ENCODE peak calls at places on chromosome 4, in five cellular contexts. D is H9, E is H1, K is mesenchymal stem cell, H is trophoblast cell. M is an unnamed sample. For H3K4me1, the result is how much of the 10 kb centered on the place peaks cover.

GRCh38 chr4:87092389-87093141 is 127.9 kb downstream of the KLHL8 start:
- DNase-seq in D (no peak), E (no peak), K (peak), H (peak), M (no peak)

GRCh38 chr4:167234388-167234881 is at the start of gene SPOCK3:
- DNase-seq in D (peak), E (peak), K (peak), H (peak), M (peak)

GRCh38 chr4:89301902-89302301 is 5.7 kb downstream of the GPRIN3 start:
- DNase-seq in D (no peak), E (no peak), K (no peak), H (no peak), M (no peak)

GRCh38 chr4:93414041-93414440 is 414.5 kb upstream of the ATOH1 start:
- DNase-seq in D (no peak), E (no peak), K (no peak), H (no peak), M (no peak)

GRCh38 chr4:186829740-186830449 is 106.2 kb upstream of the FAT1 start:
- DNase-seq in D (no peak), E (no peak), K (peak), H (no peak), M (no peak)

GRCh38 chr4:46975841-46976551 is 17.4 kb downstream of the GABRA4 start:
- DNase-seq in D (no peak), E (no peak), K (peak), H (peak), M (no peak)

GRCh38 chr4:59307609-59308008 is 1892.5 kb upstream of the ADGRL3 start:
- DNase-seq in D (no peak), E (no peak), K (no peak), H (no peak), M (no peak)

GRCh38 chr4:43331226-43332078 is 438.9 kb downstream of the GRXCR1 start:
- DNase-seq in D (no peak), E (no peak), K (peak), H (no peak), M (no peak)

GRCh38 chr4:183035726-183036415 is 63.2 kb upstream of the WWC2 start:
- DNase-seq in D (peak), E (no peak), K (no peak), H (no peak), M (no peak)

GRCh38 chr4:20318899-20319291 is 67.2 kb downstream of the SLIT2 start:
- DNase-seq in D (no peak), E (no peak), K (no peak), H (no peak), M (no peak)

GRCh38 chr4:168852933-168853713 is 156.9 kb downstream of the CBR4 start:
- DNase-seq in D (no peak), E (no peak), K (no peak), H (no peak), M (no peak)

GRCh38 chr4:66574145-66574978 is 904.1 kb upstream of the EPHA5 start:
- DNase-seq in D (peak), E (no peak), K (peak), H (no peak), M (no peak)

GRCh38 chr4:165784672-165785071 is 88.4 kb upstream of the TLL1 start:
- DNase-seq in D (no peak), E (no peak), K (no peak), H (no peak), M (no peak)

GRCh38 chr4:53647547-53647946 is 56.3 kb upstream of the LNX1 start:
- DNase-seq in D (no peak), E (no peak), K (no peak), H (peak), M (no peak)

GRCh38 chr4:163164591-163164990 is 2.1 kb downstream of the NAF1 start:
- DNase-seq in D (no peak), E (no peak), K (peak), H (peak), M (no peak)

GRCh38 chr4:55947254-55947882 is 1.4 kb upstream of the CEP135 start:
- DNase-seq in D (no peak), E (no peak), K (peak), H (peak), M (no peak)

GRCh38 chr4:75630174-75630931 is at the start of gene CDKL2:
- DNase-seq in D (peak), E (peak), K (peak), H (peak), M (peak)

GRCh38 chr4:126544276-126544675 is 1088.5 kb upstream of the INTU start:
- DNase-seq in D (no peak), E (no peak), K (no peak), H (no peak), M (no peak)

GRCh38 chr4:101367201-101367600 is 19.9 kb upstream of the PPP3CA start:
- DNase-seq in D (no peak), E (no peak), K (peak), H (peak), M (no peak)

GRCh38 chr4:40931825-40932224 is 182.1 kb downstream of the NSUN7 start:
- DNase-seq in D (no peak), E (no peak), K (no peak), H (peak), M (no peak)

GRCh38 chr4:130233377-130234047 is 1137.6 kb downstream of the C4orf33 start:
- DNase-seq in D (no peak), E (no peak), K (peak), H (no peak), M (no peak)

GRCh38 chr4:189021831-189022230 is 882.6 kb downstream of the TRIML1 start:
- DNase-seq in D (peak), E (no peak), K (peak), H (no peak), M (no peak)

GRCh38 chr4:113049421-113050355 is at the start of gene ANK2:
- DNase-seq in D (peak), E (peak), K (no peak), H (peak), M (peak)

GRCh38 chr4:66777097-66777496 is 768.2 kb downstream of the CENPC start:
- DNase-seq in D (no peak), E (no peak), K (no peak), H (no peak), M (no peak)

GRCh38 chr4:109432676-109433075 is 939 bp upstream of the SEC24B start:
- DNase-seq in D (no peak), E (no peak), K (peak), H (peak), M (no peak)

GRCh38 chr4:183370786-183371185 is 48.6 kb upstream of the CLDN24 start:
- DNase-seq in D (no peak), E (no peak), K (no peak), H (no peak), M (no peak)

GRCh38 chr4:159269143-159269542 is 166.3 kb downstream of the RAPGEF2 start:
- DNase-seq in D (no peak), E (no peak), K (no peak), H (no peak), M (no peak)

GRCh38 chr4:23966720-23967119 is 76.9 kb upstream of the PPARGC1A start:
- DNase-seq in D (peak), E (no peak), K (no peak), H (no peak), M (no peak)

GRCh38 chr4:36900446-36900987 is 344.0 kb upstream of the NWD2 start:
- DNase-seq in D (peak), E (peak), K (no peak), H (no peak), M (no peak)

GRCh38 chr4:110049951-110050925 is 137.6 kb downstream of the EGF start:
- DNase-seq in D (no peak), E (no peak), K (peak), H (peak), M (peak)

GRCh38 chr4:164926301-164926700 is 49.3 kb downstream of the APELA start:
- DNase-seq in D (no peak), E (no peak), K (no peak), H (peak), M (no peak)

GRCh38 chr4:162408309-162408708 is 244.5 kb upstream of the FSTL5 start:
- DNase-seq in D (no peak), E (no peak), K (no peak), H (no peak), M (no peak)

GRCh38 chr4:142817442-142817841 is 28.7 kb downstream of the INPP4B start:
- DNase-seq in D (no peak), E (no peak), K (peak), H (peak), M (no peak)

GRCh38 chr4:160353548-160353947 is 1250.7 kb downstream of the RAPGEF2 start:
- DNase-seq in D (no peak), E (no peak), K (no peak), H (no peak), M (no peak)

GRCh38 chr4:68346461-68346860 is 3.4 kb downstream of the YTHDC1 start:
- DNase-seq in D (no peak), E (no peak), K (peak), H (peak), M (no peak)

GRCh38 chr4:177569443-177569842 is 127.2 kb upstream of the AGA start:
- DNase-seq in D (no peak), E (no peak), K (no peak), H (peak), M (no peak)

GRCh38 chr4:41448935-41449334 is 89.0 kb upstream of the LIMCH1 start:
- DNase-seq in D (no peak), E (no peak), K (peak), H (peak), M (no peak)

GRCh38 chr4:95129708-95130343 is 372.1 kb downstream of the BMPR1B start:
- DNase-seq in D (no peak), E (no peak), K (peak), H (peak), M (no peak)

GRCh38 chr4:26140150-26140898 is 180.5 kb upstream of the RBPJ start:
- DNase-seq in D (no peak), E (no peak), K (peak), H (no peak), M (no peak)

GRCh38 chr4:153181293-153182080 is 22.8 kb upstream of the TRIM2 start:
- DNase-seq in D (no peak), E (no peak), K (peak), H (no peak), M (no peak)

GRCh38 chr4:3112241-3112978 is 37.9 kb downstream of the HTT start:
- DNase-seq in D (no peak), E (no peak), K (peak), H (no peak), M (no peak)
- H2BK12ac ChIP-seq in D (no peak), E (no peak), K (peak), H (no peak), M (no peak)

GRCh38 chr4:8266508-8266907 is 3.0 kb upstream of the HTRA3 start:
- DNase-seq in D (no peak), E (no peak), K (no peak), H (peak), M (no peak)
- H3K4me1 ChIP-seq in D (under half), E (under half), K (under half), H (under half), M (under half)

DNA sequence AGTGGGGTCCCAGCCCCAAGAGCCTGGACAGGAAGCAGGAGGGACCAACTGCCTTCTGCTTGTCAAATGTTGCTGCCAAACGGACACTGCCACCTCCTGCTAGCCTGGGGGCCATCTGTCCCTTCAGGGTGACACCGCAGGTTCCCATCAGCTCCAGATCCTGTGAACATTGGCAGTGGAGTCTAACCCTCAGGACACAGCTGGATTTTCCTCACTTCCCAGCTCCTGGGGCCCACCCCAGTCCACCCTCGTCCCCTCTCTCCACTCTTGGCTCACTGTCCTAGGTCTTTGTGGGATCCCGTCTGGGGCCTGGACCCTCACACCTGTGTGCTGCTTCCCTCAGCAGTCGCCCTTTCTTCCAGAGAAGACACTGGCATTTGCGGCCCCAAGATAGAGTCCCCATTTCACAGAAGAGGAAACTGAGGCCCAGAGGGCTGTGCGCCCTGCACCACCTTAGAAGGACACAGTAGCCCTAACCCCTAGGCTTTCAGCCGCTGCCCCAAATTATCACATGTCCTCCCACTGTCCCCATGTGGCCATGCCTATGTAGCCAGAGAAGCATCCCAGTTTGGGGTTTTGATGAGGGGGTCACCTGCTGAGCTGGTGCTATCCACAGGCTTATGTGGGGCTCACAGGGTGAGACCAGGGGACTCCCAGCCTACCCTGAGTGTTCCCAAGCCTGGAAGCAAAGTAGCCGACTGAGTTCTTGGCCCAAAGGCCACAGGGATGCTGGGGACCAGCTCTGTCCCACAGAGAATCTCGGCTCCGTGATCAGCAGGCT is 20.1 kb downstream of the PPP2R2C start:
- DNase-seq in D (no peak), E (no peak), K (no peak), H (no peak), M (no peak)
- H2BK12ac ChIP-seq in D (no peak), E (peak), K (no peak), H (no peak), M (peak)

GRCh38 chr4:5753366-5753765 is 42.4 kb downstream of the EVC start:
- DNase-seq in D (no peak), E (no peak), K (no peak), H (no peak), M (no peak)
- H3K4me1 ChIP-seq in D (under half), E (under half), K (half or more), H (under half), M (under half)

DNA sequence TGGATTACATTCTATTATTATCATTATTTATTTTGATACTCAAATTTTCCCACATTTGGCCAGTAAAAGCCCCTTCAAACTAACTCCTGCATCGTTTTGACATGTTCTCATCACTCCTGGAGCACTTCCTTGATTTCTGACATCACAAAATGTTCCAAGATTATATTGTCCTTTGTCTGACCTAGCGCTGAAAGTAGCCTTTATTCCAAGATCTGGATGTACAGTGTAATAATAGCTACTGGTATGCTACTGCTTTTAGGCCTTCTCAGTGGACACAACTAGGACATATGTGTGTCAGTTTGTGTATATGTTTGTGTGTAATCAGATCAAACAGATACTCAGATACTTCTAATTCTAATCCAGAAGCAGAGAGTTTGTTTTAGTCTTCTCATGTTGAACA is 76.2 kb downstream of the GSTCD start:
- DNase-seq in D (no peak), E (no peak), K (no peak), H (no peak), M (no peak)
- H2BK12ac ChIP-seq in D (no peak), E (no peak), K (no peak), H (no peak), M (no peak)

DNA sequence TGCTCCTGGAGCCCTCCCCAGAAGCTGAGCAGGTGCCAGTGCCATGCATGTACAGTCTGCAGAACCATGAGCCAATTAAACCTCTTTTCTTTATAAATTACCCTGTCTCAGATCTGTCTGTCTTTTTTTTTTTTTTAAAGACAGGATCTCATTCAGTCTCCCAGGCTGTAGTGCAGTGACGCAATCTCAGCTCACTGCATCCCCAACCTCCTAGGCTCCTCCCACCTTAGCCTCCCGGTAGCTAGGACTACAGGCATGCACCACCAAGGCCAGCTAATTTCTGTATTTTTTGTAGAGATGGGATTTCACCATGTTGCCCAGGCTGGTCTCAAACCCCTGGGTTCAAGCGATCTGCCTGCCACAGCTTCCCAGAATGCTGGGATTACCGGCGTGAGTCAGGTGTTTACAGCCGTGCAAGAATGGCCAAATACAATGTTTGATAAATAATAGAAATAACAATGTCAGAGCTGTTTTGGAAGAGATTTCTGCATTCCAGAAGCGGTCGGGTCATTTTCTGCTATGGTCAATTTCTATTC is 68.8 kb downstream of the SLC2A9 start:
- DNase-seq in D (peak), E (no peak), K (no peak), H (no peak), M (no peak)
- H3K4me1 ChIP-seq in D (under half), E (under half), K (under half), H (under half), M (under half)